ENCODE peak calls at places on chromosomes 2 and 18, in four cellular contexts. Z, Y, N and T are unnamed samples.

GRCh38 chr2:191374366-191374765 is 129.2 kb downstream of the MYO1B start:
- DNase-seq in Z (no peak), Y (no peak), N (no peak), T (no peak)

GRCh38 chr2:84906108-84906899 is 848 bp downstream of the TMSB10 start:
- DNase-seq in Z (peak; percentile 43), Y (no peak), N (no peak), T (no peak)

GRCh38 chr2:135299656-135300244 is 231.3 kb downstream of the ZRANB3 start:
- DNase-seq in Z (no peak), Y (peak; percentile 5), N (no peak), T (no peak)

GRCh38 chr2:238698451-238699306 is 149.2 kb upstream of the TWIST2 start:
- DNase-seq in Z (no peak), Y (no peak), N (no peak), T (no peak)

GRCh38 chr2:148201075-148202004 is 180.4 kb downstream of the MBD5 start:
- DNase-seq in Z (peak; percentile 25), Y (no peak), N (peak; percentile 87), T (peak; percentile 87)

GRCh38 chr2:207990784-207991183 is 34.5 kb downstream of the PLEKHM3 start:
- DNase-seq in Z (no peak), Y (no peak), N (no peak), T (no peak)

GRCh38 chr2:20569464-20570223 is 81.3 kb downstream of the HS1BP3 start:
- DNase-seq in Z (no peak), Y (no peak), N (no peak), T (no peak)

GRCh38 chr2:165969227-165969626 is 15.7 kb upstream of the TTC21B start:
- DNase-seq in Z (no peak), Y (no peak), N (no peak), T (no peak)

GRCh38 chr18:12857215-12857924 is 26.7 kb downstream of the PTPN2 start:
- DNase-seq in Z (no peak), Y (no peak), N (no peak), T (no peak)

GRCh38 chr2:29462293-29462692 is 347.1 kb downstream of the CLIP4 start:
- DNase-seq in Z (no peak), Y (no peak), N (no peak), T (no peak)

GRCh38 chr2:191234456-191234855 is 10.7 kb upstream of the MYO1B start:
- DNase-seq in Z (no peak), Y (no peak), N (no peak), T (no peak)

GRCh38 chr2:226656367-226656766 is 143.3 kb downstream of the IRS1 start:
- DNase-seq in Z (no peak), Y (no peak), N (peak; percentile 43), T (no peak)

GRCh38 chr2:232540441-232541041 is 1.0 kb downstream of the CHRNG start:
- DNase-seq in Z (peak; percentile 14), Y (no peak), N (no peak), T (no peak)

GRCh38 chr2:232773815-232774214 is 2.5 kb downstream of the KCNJ13 start:
- DNase-seq in Z (no peak), Y (no peak), N (no peak), T (no peak)

GRCh38 chr2:70935468-70936164 is at the start of gene ATP6V1B1:
- DNase-seq in Z (no peak), Y (no peak), N (peak; percentile 23), T (peak; percentile 53)

GRCh38 chr2:189534854-189535253 is 45.7 kb downstream of the SLC40A1 start:
- DNase-seq in Z (no peak), Y (no peak), N (peak; percentile 53), T (no peak)

GRCh38 chr18:12422936-12423335 is 15.2 kb downstream of the PRELID3A start:
- DNase-seq in Z (no peak), Y (no peak), N (peak; percentile 35), T (peak; percentile 36)

GRCh38 chr2:212414699-212415309 is 123.8 kb downstream of the ERBB4 start:
- DNase-seq in Z (no peak), Y (no peak), N (no peak), T (no peak)

GRCh38 chr18:63177822-63178525 is 141.6 kb downstream of the BCL2 start:
- DNase-seq in Z (no peak), Y (no peak), N (no peak), T (no peak)

GRCh38 chr2:218263817-218264611 is 3.2 kb downstream of the GPBAR1 start:
- DNase-seq in Z (no peak), Y (no peak), N (no peak), T (no peak)
- TF ChIP-seq CREM in Z (no peak), Y (no peak), N (no peak), T (no peak)

GRCh38 chr2:40317756-40318155 is 134.1 kb downstream of the SLC8A1 start:
- DNase-seq in Z (no peak), Y (no peak), N (no peak), T (no peak)

GRCh38 chr2:40321822-40322221 is 130.1 kb downstream of the SLC8A1 start:
- DNase-seq in Z (no peak), Y (no peak), N (no peak), T (no peak)

GRCh38 chr2:40325111-40325510 is 126.8 kb downstream of the SLC8A1 start:
- DNase-seq in Z (no peak), Y (no peak), N (no peak), T (no peak)

GRCh38 chr2:40318931-40319330 is 133.0 kb downstream of the SLC8A1 start:
- DNase-seq in Z (no peak), Y (no peak), N (no peak), T (no peak)

GRCh38 chr2:40321224-40321623 is 130.7 kb downstream of the SLC8A1 start:
- DNase-seq in Z (no peak), Y (no peak), N (no peak), T (no peak)
- TF ChIP-seq CREM in Z (no peak), Y (no peak), N (no peak), T (no peak)

GRCh38 chr2:63983986-63984605 is 35.1 kb downstream of the VPS54 start:
- DNase-seq in Z (no peak), Y (no peak), N (peak; percentile 98), T (no peak)
- TF ChIP-seq CREM in Z (no peak), Y (no peak), N (peak; percentile 99), T (no peak)

GRCh38 chr2:172328103-172328835 is 99.1 kb upstream of the ITGA6 start:
- DNase-seq in Z (no peak), Y (no peak), N (no peak), T (no peak)

GRCh38 chr2:172333626-172334330 is 93.6 kb upstream of the ITGA6 start:
- DNase-seq in Z (no peak), Y (no peak), N (no peak), T (no peak)

GRCh38 chr2:172329404-172330059 is 97.9 kb upstream of the ITGA6 start:
- DNase-seq in Z (no peak), Y (no peak), N (no peak), T (no peak)

GRCh38 chr2:172333206-172333605 is 94.2 kb upstream of the ITGA6 start:
- DNase-seq in Z (no peak), Y (no peak), N (no peak), T (no peak)

GRCh38 chr2:172330060-172330671 is 97.2 kb upstream of the ITGA6 start:
- DNase-seq in Z (no peak), Y (no peak), N (peak; percentile 85), T (no peak)
- TF ChIP-seq CREM in Z (no peak), Y (no peak), N (peak; percentile 47), T (no peak)